ENCODE peak calls at places on chromosomes 12 and 14, in four cellular contexts. M, U, J and L are unnamed samples.

GRCh38 chr12:63151898-63152700 is 1.1 kb upstream of the AVPR1A start:
- DNase-seq in J (peak), M (peak), U (peak), L (no peak)

GRCh38 chr14:105168496-105168978 is at the start of gene JAG2:
- DNase-seq in U (no peak), J (peak), M (peak), L (peak)

GRCh38 chr12:79634957-79635471 is 55.8 kb downstream of the PAWR start:
- DNase-seq in M (no peak), J (no peak), U (no peak), L (no peak)

GRCh38 chr14:105119410-105120025 is 49.1 kb downstream of the JAG2 start:
- DNase-seq in M (no peak), U (no peak), J (no peak), L (no peak)

GRCh38 chr14:100406505-100407131 is 83.5 kb downstream of the SLC25A47 start:
- DNase-seq in J (peak), M (no peak), U (no peak), L (no peak)

GRCh38 chr12:132502149-132502881 is 12.4 kb downstream of the FBRSL1 start:
- DNase-seq in U (no peak), M (peak), J (no peak), L (peak)

GRCh38 chr12:115158816-115159215 is 474.8 kb upstream of the TBX3 start:
- DNase-seq in U (no peak), J (no peak), M (no peak), L (no peak)

GRCh38 chr14:57970175-57970574 is 104.3 kb upstream of the SLC35F4 start:
- DNase-seq in M (no peak), U (no peak), J (no peak), L (no peak)

GRCh38 chr12:82473111-82473754 is 114.9 kb downstream of the METTL25 start:
- DNase-seq in U (no peak), M (no peak), J (no peak), L (no peak)

GRCh38 chr12:108337235-108338223 is 1.6 kb downstream of the CMKLR1 start:
- DNase-seq in M (peak), U (no peak), J (peak), L (no peak)

GRCh38 chr12:27424631-27425230 is 21.8 kb upstream of the SMCO2 start:
- DNase-seq in M (peak), U (no peak), J (peak), L (no peak)

GRCh38 chr12:91654087-91654486 is 471.5 kb upstream of the DCN start:
- DNase-seq in J (no peak), U (no peak), M (no peak), L (no peak)

GRCh38 chr14:77120771-77121743 is 20.5 kb downstream of the ZDHHC22 start:
- DNase-seq in M (peak), J (no peak), U (no peak), L (no peak)

GRCh38 chr12:83123039-83123438 is 436.3 kb downstream of the TMTC2 start:
- DNase-seq in J (no peak), U (no peak), M (no peak), L (no peak)

GRCh38 chr12:78674311-78675085 is 190.1 kb upstream of the SYT1 start:
- DNase-seq in M (no peak), J (no peak), U (no peak), L (no peak)

GRCh38 chr12:121797937-121798801 is 4.7 kb upstream of the RHOF start:
- DNase-seq in J (no peak), U (no peak), M (no peak), L (no peak)

GRCh38 chr14:72164420-72165150 is 232.4 kb downstream of the RGS6 start:
- DNase-seq in U (no peak), J (no peak), M (no peak), L (no peak)

GRCh38 chr12:104340177-104340576 is 36.6 kb downstream of the EID3 start:
- DNase-seq in U (no peak), M (no peak), J (no peak), L (no peak)

GRCh38 chr14:89912667-89913211 is 41.8 kb downstream of the EFCAB11 start:
- DNase-seq in J (peak), M (no peak), U (no peak), L (no peak)

GRCh38 chr14:61429316-61429715 is 107.9 kb downstream of the PRKCH start:
- DNase-seq in U (no peak), M (no peak), J (no peak), L (no peak)

GRCh38 chr14:68650403-68650994 is 142.4 kb downstream of the ZFP36L1 start:
- DNase-seq in U (no peak), M (no peak), J (no peak), L (no peak)

GRCh38 chr14:102510616-102511520 is 1.3 kb upstream of the ANKRD9 start:
- DNase-seq in M (peak), U (peak), J (peak), L (no peak)

GRCh38 chr14:64444984-64445845 is 20.1 kb upstream of the AKAP5 start:
- DNase-seq in M (no peak), U (no peak), J (no peak), L (no peak)

GRCh38 chr14:78512021-78512420 is 341.8 kb downstream of the NRXN3 start:
- DNase-seq in U (no peak), M (no peak), J (no peak), L (no peak)

GRCh38 chr14:78508023-78508422 is 337.9 kb downstream of the NRXN3 start:
- DNase-seq in M (no peak), U (no peak), J (no peak), L (no peak)

GRCh38 chr14:78509516-78509915 is 339.3 kb downstream of the NRXN3 start:
- DNase-seq in U (no peak), J (no peak), M (no peak), L (no peak)
- TF ChIP-seq CTCF in U (no peak), J (no peak), M (no peak), L (no peak)

GRCh38 chr12:100672075-100672592 is 98.7 kb downstream of the GAS2L3 start:
- DNase-seq in M (peak), J (peak), U (no peak), L (no peak)
- TF ChIP-seq CTCF in M (peak), J (peak), U (peak), L (peak)

DNA sequence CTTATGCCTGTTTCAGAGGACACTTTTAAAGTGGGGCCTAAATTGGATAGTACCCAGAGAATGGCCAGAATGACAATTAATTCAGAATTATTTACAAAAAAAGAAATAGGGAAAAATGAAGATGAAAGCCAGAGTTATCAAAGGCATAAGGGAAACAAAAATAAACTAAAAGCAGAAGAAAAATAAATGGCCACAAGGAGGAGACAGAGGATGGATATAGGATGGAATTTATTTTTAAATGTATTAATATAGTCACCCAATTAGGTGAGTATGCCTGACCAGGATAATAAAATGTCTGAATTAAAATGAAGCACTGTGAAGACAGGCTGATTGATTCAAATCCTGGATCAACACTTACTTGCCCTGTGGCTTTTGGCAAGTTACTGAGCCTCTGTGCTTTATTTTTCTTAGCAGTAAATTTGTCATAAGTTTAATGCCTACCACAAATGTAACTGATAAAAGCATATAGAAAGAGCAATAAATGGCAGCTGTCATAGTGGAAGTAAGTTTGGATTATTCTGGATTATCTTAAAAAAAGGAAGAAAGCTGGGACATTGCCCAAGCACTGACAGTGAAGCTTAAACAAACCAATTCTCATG is 3.4 kb downstream of the CLEC9A start:
- DNase-seq in J (no peak), M (peak), U (no peak), L (no peak)
- TF ChIP-seq CTCF in J (no peak), M (peak), U (peak), L (peak)

GRCh38 chr12:90280564-90281058 is 572.0 kb upstream of the ATP2B1 start:
- DNase-seq in J (no peak), U (no peak), M (no peak), L (no peak)

GRCh38 chr12:90281156-90281868 is 572.7 kb upstream of the ATP2B1 start:
- DNase-seq in J (no peak), U (no peak), M (no peak), L (no peak)

GRCh38 chr12:90274407-90274806 is 565.8 kb upstream of the ATP2B1 start:
- DNase-seq in J (no peak), M (no peak), U (no peak), L (no peak)

GRCh38 chr12:90275088-90275487 is 566.5 kb upstream of the ATP2B1 start:
- DNase-seq in J (no peak), U (no peak), M (no peak), L (no peak)

GRCh38 chr12:90280033-90280432 is 571.4 kb upstream of the ATP2B1 start:
- DNase-seq in J (no peak), U (no peak), M (no peak), L (no peak)
- TF ChIP-seq CTCF in J (no peak), U (no peak), M (no peak), L (no peak)

GRCh38 chr12:57521475-57522018 is 1.1 kb upstream of the MBD6 start:
- DNase-seq in M (no peak), U (no peak), J (peak), L (no peak)
- TF ChIP-seq CTCF in M (peak), U (no peak), J (no peak), L (peak)

DNA sequence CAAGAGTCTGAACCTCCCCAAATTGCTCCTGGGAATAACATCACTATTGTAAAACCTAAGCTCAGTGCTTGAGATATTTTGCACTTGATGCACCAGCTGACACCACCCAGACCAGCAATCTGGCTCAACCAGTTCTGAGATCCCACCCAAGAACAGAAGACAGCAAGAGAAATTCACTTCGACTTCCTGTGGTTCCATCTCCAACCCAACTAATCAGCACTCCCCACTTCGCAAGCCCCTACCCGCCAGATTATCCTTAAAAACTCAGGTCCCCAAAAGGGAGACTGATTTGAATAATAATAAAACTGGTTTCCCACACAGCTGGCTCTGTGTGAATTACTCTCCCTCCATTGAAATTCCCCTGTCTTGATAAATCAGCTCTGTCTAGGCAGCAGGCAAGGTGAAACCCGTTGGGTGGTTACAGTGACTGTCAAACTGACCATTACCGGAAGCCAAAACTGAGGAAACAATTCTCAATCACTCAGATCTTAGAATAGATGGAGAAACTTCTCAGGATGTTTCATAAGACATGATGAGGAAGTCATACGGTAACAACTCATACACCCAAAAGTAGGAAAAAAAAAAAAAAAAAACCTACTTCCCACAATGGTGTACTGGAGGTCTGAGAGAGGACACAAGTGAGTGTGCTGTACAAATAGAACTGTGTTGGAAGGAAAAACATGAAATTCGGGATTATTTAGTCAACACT is 92.4 kb downstream of the TMTC1 start:
- DNase-seq in J (no peak), M (no peak), U (no peak), L (no peak)
- TF ChIP-seq CTCF in J (no peak), M (no peak), U (no peak), L (no peak)